ENCODE peak calls at places on chromosomes 7 and 10, in seven cellular contexts. I is SK-N-SH, T is stomach, O is transverse colon, F is sigmoid colon, D is GM12878, A is A549. C is an unnamed sample.

GRCh38 chr10:26491934-26492333 is 53.8 kb downstream of the APBB1IP start:
- DNase-seq in D (no peak), F (no peak), O (no peak), T (no peak), I (no peak), A (no peak), C (no peak)

GRCh38 chr10:88395677-88396076 is 187.4 kb downstream of the RNLS start:
- DNase-seq in F (no peak), D (no peak), T (no peak), O (no peak), I (no peak), A (no peak), C (no peak)

GRCh38 chr10:72924351-72924750 is 30.3 kb downstream of the PLA2G12B start:
- DNase-seq in O (no peak), A (no peak), T (no peak), F (no peak), I (no peak), D (no peak), C (no peak)

GRCh38 chr7:150339369-150339768 is 2.1 kb downstream of the RARRES2 start:
- DNase-seq in F (no peak), O (no peak), I (no peak), T (no peak), A (no peak), D (no peak), C (no peak)

GRCh38 chr7:27663989-27664331 is 1.3 kb upstream of the HIBADH start:
- DNase-seq in D (no peak), I (no peak), A (no peak), O (no peak), T (no peak), F (no peak), C (no peak)

GRCh38 chr10:92789067-92789466 is 59.3 kb upstream of the EXOC6 start:
- DNase-seq in D (no peak), T (no peak), I (no peak), F (no peak), O (no peak), A (no peak), C (no peak)

GRCh38 chr10:31759124-31759798 is 169.4 kb downstream of the ARHGAP12 start:
- DNase-seq in T (peak), F (peak), I (peak), A (peak), D (no peak), O (peak), C (no peak)

GRCh38 chr7:27169658-27170493 is 4.2 kb downstream of the HOXA10 start:
- DNase-seq in O (peak), D (no peak), T (no peak), I (no peak), F (peak), A (no peak), C (no peak)

GRCh38 chr10:100728928-100729876 is 16.2 kb upstream of the PAX2 start:
- DNase-seq in F (no peak), T (peak), O (no peak), I (peak), A (peak), D (no peak), C (no peak)

GRCh38 chr10:56316603-56317002 is 44.5 kb downstream of the ZWINT start:
- DNase-seq in F (no peak), D (no peak), O (no peak), A (no peak), T (no peak), I (no peak), C (no peak)

GRCh38 chr7:132218876-132219275 is 357.4 kb downstream of the PLXNA4 start:
- DNase-seq in I (no peak), T (no peak), F (peak), D (no peak), O (no peak), A (no peak), C (no peak)

GRCh38 chr7:130875265-130875741 is 141.3 kb upstream of the KLF14 start:
- DNase-seq in O (peak), D (no peak), A (peak), T (peak), F (no peak), I (peak), C (no peak)

GRCh38 chr10:117933036-117933435 is 113.7 kb downstream of the RAB11FIP2 start:
- DNase-seq in D (no peak), T (no peak), F (no peak), O (no peak), A (no peak), I (no peak), C (no peak)

GRCh38 chr7:8228766-8229674 is 32.9 kb downstream of the ICA1 start:
- DNase-seq in F (no peak), O (no peak), I (peak), A (no peak), T (no peak), D (no peak), C (no peak)

GRCh38 chr7:103445228-103446020 is 583 bp downstream of the SLC26A5 start:
- DNase-seq in I (peak), O (no peak), F (no peak), A (no peak), T (no peak), D (no peak), C (no peak)

GRCh38 chr7:36100293-36100692 is 52.8 kb upstream of the EEPD1 start:
- DNase-seq in A (no peak), O (no peak), F (no peak), D (no peak), T (no peak), I (no peak), C (no peak)

GRCh38 chr10:30531751-30532530 is 97.6 kb downstream of the LYZL2 start:
- DNase-seq in A (no peak), O (no peak), T (no peak), D (no peak), I (no peak), F (peak), C (no peak)

GRCh38 chr7:96870201-96870600 is 135.2 kb upstream of the DLX6 start:
- DNase-seq in A (no peak), I (no peak), O (no peak), F (no peak), T (no peak), D (no peak), C (no peak)

GRCh38 chr10:95273393-95274312 is 17.1 kb downstream of the PDLIM1 start:
- DNase-seq in A (peak), O (peak), F (peak), T (no peak), I (no peak), D (no peak), C (peak)

GRCh38 chr10:5449227-5449626 is 36.9 kb downstream of the NET1 start:
- DNase-seq in D (no peak), F (no peak), A (no peak), I (no peak), O (no peak), T (no peak), C (no peak)

GRCh38 chr10:75662715-75663114 is 231.3 kb downstream of the LRMDA start:
- DNase-seq in I (no peak), T (no peak), D (no peak), A (no peak), O (peak), F (peak), C (peak)

GRCh38 chr7:77383333-77383740 is 32.8 kb downstream of the GSAP start:
- DNase-seq in T (no peak), A (no peak), O (no peak), D (no peak), I (no peak), F (no peak), C (no peak)

GRCh38 chr10:75398238-75398629 is 3.3 kb downstream of the ZNF503 start:
- DNase-seq in F (no peak), O (no peak), T (no peak), D (no peak), I (no peak), A (no peak), C (no peak)

GRCh38 chr7:139682136-139683013 is 95.4 kb downstream of the HIPK2 start:
- DNase-seq in I (no peak), A (peak), F (no peak), D (no peak), O (no peak), T (no peak), C (no peak)

GRCh38 chr10:99595236-99595635 is 25.0 kb downstream of the SLC25A28 start:
- DNase-seq in D (no peak), I (no peak), F (no peak), A (no peak), O (peak), T (no peak), C (no peak)

GRCh38 chr10:48820231-48820630 is 119.4 kb downstream of the LRRC18 start:
- DNase-seq in A (no peak), T (no peak), O (no peak), F (no peak), I (no peak), D (no peak), C (no peak)

GRCh38 chr7:134695321-134695860 is 48.7 kb downstream of the BPGM start:
- DNase-seq in I (no peak), F (no peak), T (no peak), D (no peak), O (no peak), A (no peak), C (peak)

GRCh38 chr10:73838827-73839226 is 27.4 kb upstream of the NDST2 start:
- DNase-seq in D (no peak), O (no peak), I (no peak), A (no peak), T (no peak), F (no peak), C (no peak)

GRCh38 chr10:126921974-126922525 is 16.8 kb downstream of the DOCK1 start:
- DNase-seq in O (no peak), F (no peak), A (no peak), I (no peak), T (no peak), D (no peak), C (no peak)

GRCh38 chr10:24463683-24464426 is 254.9 kb downstream of the KIAA1217 start:
- DNase-seq in F (no peak), I (no peak), A (no peak), O (peak), D (no peak), T (peak), C (no peak)

GRCh38 chr7:121447191-121447920 is 51.2 kb upstream of the FAM3C start:
- DNase-seq in A (no peak), D (no peak), F (no peak), O (no peak), I (no peak), T (no peak), C (no peak)

GRCh38 chr7:121447939-121448338 is 51.8 kb upstream of the FAM3C start:
- DNase-seq in T (no peak), D (no peak), O (no peak), A (no peak), I (no peak), F (no peak), C (no peak)

GRCh38 chr7:121448429-121448828 is 52.3 kb upstream of the FAM3C start:
- DNase-seq in D (no peak), I (no peak), F (no peak), A (no peak), T (no peak), O (no peak), C (no peak)

GRCh38 chr7:121449304-121449703 is 53.2 kb upstream of the FAM3C start:
- DNase-seq in D (no peak), F (no peak), I (peak), A (no peak), O (no peak), T (no peak), C (no peak)

GRCh38 chr7:121446526-121446925 is 50.4 kb upstream of the FAM3C start:
- DNase-seq in F (no peak), D (no peak), I (no peak), T (no peak), O (no peak), A (no peak), C (no peak)
- H3K4me3 ChIP-seq in F (no peak), D (no peak), I (no peak), T (no peak), O (no peak), A (no peak), C (no peak)

DNA sequence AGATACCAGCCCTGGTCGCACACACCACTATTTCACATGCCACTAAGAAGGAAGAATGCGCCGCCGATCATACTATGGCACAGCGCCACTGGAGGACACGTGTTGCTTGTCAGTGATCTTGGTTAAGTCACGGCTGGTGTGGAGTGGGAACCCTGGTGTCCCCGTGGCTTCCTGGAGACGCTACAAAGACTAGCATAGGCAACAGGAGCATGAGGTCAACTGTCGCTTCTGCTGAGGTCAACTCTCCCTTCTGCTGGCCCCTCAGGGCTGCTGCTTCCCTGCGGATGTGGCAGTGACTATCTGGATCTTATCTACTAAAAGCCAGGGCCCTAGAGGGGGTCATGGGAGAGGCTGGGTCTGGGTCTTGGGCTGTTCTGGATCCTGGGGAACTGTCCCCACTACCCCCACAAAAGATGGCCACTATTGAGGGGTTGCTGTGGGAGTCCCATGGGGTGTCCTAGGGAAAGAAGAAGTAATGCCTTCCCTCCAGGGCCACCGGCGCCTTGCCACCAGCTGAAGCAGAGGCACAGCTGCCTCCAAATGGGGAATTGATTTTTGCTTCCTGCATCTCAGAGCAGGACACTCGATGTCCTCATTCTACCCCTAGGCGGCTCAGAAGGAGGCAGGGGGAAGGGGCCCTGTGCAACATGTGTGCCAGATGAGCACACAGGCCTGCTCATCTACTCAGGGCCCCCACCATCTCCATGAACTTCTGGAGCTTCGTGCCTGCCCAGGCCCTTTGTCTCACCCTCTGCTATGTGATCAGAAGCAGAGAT is 76.6 kb upstream of the PPIF start:
- DNase-seq in T (no peak), O (no peak), D (no peak), I (peak), A (no peak), F (peak), C (no peak)
- TF ChIP-seq CTCF in T (no peak), O (no peak), D (no peak), I (no peak), A (no peak), F (no peak), C (no peak)

GRCh38 chr7:152675761-152676636 is at the start of gene XRCC2:
- DNase-seq in I (peak), D (peak), O (peak), T (peak), A (peak), F (peak), C (peak)
- TF ChIP-seq EP300 in I (no peak), D (no peak), O (no peak), T (no peak), A (no peak), F (no peak), C (no peak)

GRCh38 chr7:158646766-158647474 is 57.7 kb downstream of the NCAPG2 start:
- DNase-seq in T (no peak), D (no peak), O (peak), F (no peak), I (peak), A (no peak), C (no peak)

GRCh38 chr7:158647475-158647792 is 57.2 kb downstream of the NCAPG2 start:
- DNase-seq in O (no peak), I (no peak), T (no peak), A (no peak), F (no peak), D (no peak), C (no peak)

GRCh38 chr7:158649279-158649678 is 55.3 kb downstream of the NCAPG2 start:
- DNase-seq in D (no peak), I (peak), F (no peak), A (peak), T (no peak), O (no peak), C (no peak)

GRCh38 chr7:158648787-158649186 is 55.8 kb downstream of the NCAPG2 start:
- DNase-seq in O (no peak), I (no peak), T (no peak), A (no peak), F (no peak), D (no peak), C (no peak)

GRCh38 chr7:158648168-158648567 is 56.4 kb downstream of the NCAPG2 start:
- DNase-seq in A (no peak), D (no peak), T (no peak), I (no peak), F (no peak), O (no peak), C (no peak)
- H3K4me3 ChIP-seq in A (no peak), D (no peak), T (no peak), I (no peak), F (no peak), O (no peak), C (no peak)

DNA sequence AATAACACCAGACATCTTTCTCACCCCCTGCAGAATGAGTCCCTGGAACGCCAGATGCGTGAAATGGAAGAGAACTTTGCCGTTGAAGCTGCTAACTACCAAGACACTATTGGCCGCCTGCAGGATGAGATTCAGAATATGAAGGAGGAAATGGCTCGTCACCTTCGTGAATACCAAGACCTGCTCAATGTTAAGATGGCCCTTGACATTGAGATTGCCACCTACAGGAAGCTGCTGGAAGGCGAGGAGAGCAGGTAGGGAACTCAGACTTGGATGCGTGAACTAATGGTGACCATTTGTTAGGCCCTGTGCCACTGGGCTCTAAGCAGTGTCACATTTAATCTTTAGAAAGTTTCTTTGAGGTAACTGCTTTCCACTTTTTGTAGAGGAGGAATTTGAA is 7.1 kb downstream of the VIM start:
- DNase-seq in F (no peak), T (no peak), O (no peak), I (no peak), D (no peak), A (no peak), C (peak)
- TF ChIP-seq CTCF in F (no peak), T (no peak), O (no peak), I (peak), D (no peak), A (no peak), C (no peak)

DNA sequence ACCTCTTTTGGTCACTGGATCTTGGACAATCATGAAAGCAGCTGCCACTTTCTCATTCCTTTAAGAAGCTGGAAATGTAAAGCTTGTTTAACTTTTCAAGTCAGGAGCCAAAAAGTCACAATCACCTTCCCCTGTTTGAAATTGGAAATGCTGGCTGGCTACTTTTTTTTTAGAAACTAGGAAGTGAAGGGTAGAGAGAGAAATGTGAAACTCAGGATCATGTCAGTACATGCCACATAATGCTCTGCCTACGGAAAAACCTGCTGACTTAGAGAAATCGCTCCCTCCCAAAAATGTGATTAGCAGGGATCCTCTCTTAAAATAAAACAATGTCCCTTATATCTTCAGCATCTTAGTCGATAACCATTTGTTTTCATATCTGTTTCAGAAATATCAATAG is 188.4 kb upstream of the C7orf33 start:
- DNase-seq in O (no peak), F (no peak), T (no peak), I (no peak), D (no peak), A (no peak), C (no peak)
- TF ChIP-seq EP300 in O (no peak), F (no peak), T (no peak), I (no peak), D (no peak), A (no peak), C (no peak)